ENCODE peak calls at places on chromosome 9, in seven cellular contexts. One of them, this sample, is unnamed.

GRCh38 chr9:4148215-4148561 is 151.7 kb downstream of the GLIS3 start:
- DNase-seq in CD4-positive, alpha-beta memory T cell: no peak
- DNase-seq in A549: no peak
- DNase-seq in K562: no peak
- DNase-seq in gastrocnemius medialis: no peak
- DNase-seq in OCI-LY7: no peak
- DNase-seq in IMR-90: no peak
- DNase-seq in this sample: no peak

GRCh38 chr9:133457233-133457632 is 2.5 kb upstream of the CACFD1 start:
- DNase-seq in CD4-positive, alpha-beta memory T cell: no peak
- DNase-seq in A549: no peak
- DNase-seq in K562: peak; percentile 61
- DNase-seq in gastrocnemius medialis: no peak
- DNase-seq in OCI-LY7: peak; percentile 32
- DNase-seq in IMR-90: no peak
- DNase-seq in this sample: no peak

GRCh38 chr9:118455259-118455658 is 751.1 kb downstream of the TLR4 start:
- DNase-seq in CD4-positive, alpha-beta memory T cell: no peak
- DNase-seq in A549: peak; percentile 23
- DNase-seq in K562: no peak
- DNase-seq in gastrocnemius medialis: no peak
- DNase-seq in OCI-LY7: no peak
- DNase-seq in IMR-90: no peak
- DNase-seq in this sample: no peak

GRCh38 chr9:134783699-134784039 is 96.9 kb upstream of the FCN2 start:
- DNase-seq in CD4-positive, alpha-beta memory T cell: no peak
- DNase-seq in A549: no peak
- DNase-seq in K562: no peak
- DNase-seq in gastrocnemius medialis: peak; percentile 50
- DNase-seq in OCI-LY7: no peak
- DNase-seq in IMR-90: no peak
- DNase-seq in this sample: no peak

GRCh38 chr9:17294822-17295624 is 160.2 kb downstream of the CNTLN start:
- DNase-seq in CD4-positive, alpha-beta memory T cell: no peak
- DNase-seq in A549: no peak
- DNase-seq in K562: no peak
- DNase-seq in gastrocnemius medialis: no peak
- DNase-seq in OCI-LY7: no peak
- DNase-seq in IMR-90: no peak
- DNase-seq in this sample: no peak

GRCh38 chr9:37602817-37603216 is 10.4 kb upstream of the TOMM5 start:
- DNase-seq in CD4-positive, alpha-beta memory T cell: no peak
- DNase-seq in A549: peak; percentile 16
- DNase-seq in K562: no peak
- DNase-seq in gastrocnemius medialis: peak; percentile 92
- DNase-seq in OCI-LY7: no peak
- DNase-seq in IMR-90: no peak
- DNase-seq in this sample: no peak

GRCh38 chr9:20651926-20652325 is 29.6 kb upstream of the MLLT3 start:
- DNase-seq in CD4-positive, alpha-beta memory T cell: no peak
- DNase-seq in A549: no peak
- DNase-seq in K562: no peak
- DNase-seq in gastrocnemius medialis: no peak
- DNase-seq in OCI-LY7: no peak
- DNase-seq in IMR-90: no peak
- DNase-seq in this sample: no peak

GRCh38 chr9:1202512-1203285 is 152.5 kb downstream of the DMRT2 start:
- DNase-seq in CD4-positive, alpha-beta memory T cell: no peak
- DNase-seq in A549: no peak
- DNase-seq in K562: no peak
- DNase-seq in gastrocnemius medialis: no peak
- DNase-seq in OCI-LY7: no peak
- DNase-seq in IMR-90: no peak
- DNase-seq in this sample: no peak

GRCh38 chr9:125889122-125889523 is 141.9 kb downstream of the PBX3 start:
- DNase-seq in CD4-positive, alpha-beta memory T cell: no peak
- DNase-seq in A549: no peak
- DNase-seq in K562: no peak
- DNase-seq in gastrocnemius medialis: no peak
- DNase-seq in OCI-LY7: no peak
- DNase-seq in IMR-90: peak; percentile 3
- DNase-seq in this sample: no peak

GRCh38 chr9:98575379-98576346 is 133.1 kb downstream of the GABBR2 start:
- DNase-seq in CD4-positive, alpha-beta memory T cell: no peak
- DNase-seq in A549: peak; percentile 12
- DNase-seq in K562: peak; percentile 91
- DNase-seq in gastrocnemius medialis: no peak
- DNase-seq in OCI-LY7: peak; percentile 29
- DNase-seq in IMR-90: peak; percentile 88
- DNase-seq in this sample: no peak

GRCh38 chr9:132548971-132549649 is 33.3 kb upstream of the BARHL1 start:
- DNase-seq in CD4-positive, alpha-beta memory T cell: no peak
- DNase-seq in A549: no peak
- DNase-seq in K562: no peak
- DNase-seq in gastrocnemius medialis: no peak
- DNase-seq in OCI-LY7: no peak
- DNase-seq in IMR-90: no peak
- DNase-seq in this sample: no peak

GRCh38 chr9:118533101-118533500 is 828.9 kb downstream of the TLR4 start:
- DNase-seq in CD4-positive, alpha-beta memory T cell: no peak
- DNase-seq in A549: no peak
- DNase-seq in K562: no peak
- DNase-seq in gastrocnemius medialis: no peak
- DNase-seq in OCI-LY7: no peak
- DNase-seq in IMR-90: no peak
- DNase-seq in this sample: no peak

GRCh38 chr9:71909887-71910601 is 949 bp downstream of the ABHD17B start:
- DNase-seq in CD4-positive, alpha-beta memory T cell: peak; percentile 17
- DNase-seq in A549: peak; percentile 35
- DNase-seq in K562: peak; percentile 29
- DNase-seq in gastrocnemius medialis: peak; percentile 47
- DNase-seq in OCI-LY7: peak; percentile 54
- DNase-seq in IMR-90: peak; percentile 20
- DNase-seq in this sample: no peak

GRCh38 chr9:71911061-71911907 is at the start of the genes ABHD17B and C9orf85:
- DNase-seq in CD4-positive, alpha-beta memory T cell: peak; percentile 97
- DNase-seq in A549: peak; percentile 99
- DNase-seq in K562: peak; percentile 93
- DNase-seq in gastrocnemius medialis: peak; percentile 99
- DNase-seq in OCI-LY7: peak; percentile 100
- DNase-seq in IMR-90: peak; percentile 99
- DNase-seq in this sample: peak; percentile 97

GRCh38 chr9:71911908-71912325 is 478 bp downstream of the C9orf85 start:
- DNase-seq in CD4-positive, alpha-beta memory T cell: no peak
- DNase-seq in A549: no peak
- DNase-seq in K562: no peak
- DNase-seq in gastrocnemius medialis: no peak
- DNase-seq in OCI-LY7: no peak
- DNase-seq in IMR-90: peak; percentile 28
- DNase-seq in this sample: no peak

GRCh38 chr9:71910602-71911060 is 362 bp downstream of the ABHD17B start:
- DNase-seq in CD4-positive, alpha-beta memory T cell: no peak
- DNase-seq in A549: no peak
- DNase-seq in K562: no peak
- DNase-seq in gastrocnemius medialis: no peak
- DNase-seq in OCI-LY7: peak; percentile 68
- DNase-seq in IMR-90: no peak
- DNase-seq in this sample: no peak
- H3K27ac ChIP-seq in CD4-positive, alpha-beta memory T cell: peak overlapping the region; percentile 74
- H3K27ac ChIP-seq in A549: peak overlapping the region; percentile 84
- H3K27ac ChIP-seq in K562: peak overlapping the region; percentile 90
- H3K27ac ChIP-seq in gastrocnemius medialis: peak overlapping the region; percentile 93
- H3K27ac ChIP-seq in OCI-LY7: peak overlapping the region; percentile 73
- H3K27ac ChIP-seq in IMR-90: peak overlapping the region; percentile 88
- H3K27ac ChIP-seq in this sample: peak overlapping the region; percentile 84

GRCh38 chr9:75452512-75452911 is 364.2 kb downstream of the OSTF1 start:
- DNase-seq in CD4-positive, alpha-beta memory T cell: no peak
- DNase-seq in A549: no peak
- DNase-seq in K562: no peak
- DNase-seq in gastrocnemius medialis: no peak
- DNase-seq in OCI-LY7: no peak
- DNase-seq in IMR-90: no peak
- DNase-seq in this sample: no peak
- H3K4me1 ChIP-seq in CD4-positive, alpha-beta memory T cell: no peaks in the 10 kb centered on the region
- H3K4me1 ChIP-seq in A549: no peaks in the 10 kb centered on the region
- H3K4me1 ChIP-seq in K562: no peaks in the 10 kb centered on the region
- H3K4me1 ChIP-seq in gastrocnemius medialis: peaks cover 9% of the 10 kb centered on the region
- H3K4me1 ChIP-seq in OCI-LY7: peaks cover 20% of the 10 kb centered on the region
- H3K4me1 ChIP-seq in IMR-90: no peaks in the 10 kb centered on the region
- H3K4me1 ChIP-seq in this sample: peaks cover 18% of the 10 kb centered on the region

DNA sequence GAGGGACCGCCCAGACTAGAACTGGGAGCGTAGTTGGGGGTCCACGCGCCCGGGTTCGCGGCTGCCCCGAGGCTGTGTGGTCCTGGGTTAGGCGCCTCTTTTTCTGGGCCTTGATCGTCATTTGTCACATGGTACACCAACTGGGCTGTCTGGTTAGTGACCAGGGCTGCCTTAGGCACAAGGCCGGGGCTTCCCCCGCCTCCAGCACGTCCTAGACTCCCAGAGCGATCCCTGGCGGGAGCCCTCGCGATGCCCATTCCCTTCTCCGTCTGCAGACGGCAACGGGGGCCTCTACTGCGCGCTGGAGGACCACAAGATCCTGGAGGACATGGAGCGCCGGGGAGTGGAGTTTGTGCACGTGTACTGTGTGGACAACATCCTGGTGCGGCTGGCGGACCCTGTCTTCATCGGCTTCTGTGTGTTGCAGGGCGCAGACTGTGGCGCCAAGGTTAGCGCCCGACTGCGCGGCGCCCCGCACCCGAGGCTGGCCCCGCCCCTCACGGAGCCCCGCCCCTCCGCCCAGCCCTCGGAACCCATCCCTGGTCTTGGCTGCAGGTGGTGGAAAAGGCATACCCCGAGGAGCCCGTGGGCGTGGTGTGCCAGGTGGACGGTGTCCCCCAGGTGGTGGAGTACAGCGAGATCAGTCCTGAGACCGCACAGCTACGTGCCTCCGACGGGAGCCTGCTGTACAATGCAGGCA is 1.5 kb downstream of the UAP1L1 start:
- DNase-seq in CD4-positive, alpha-beta memory T cell: no peak
- DNase-seq in A549: no peak
- DNase-seq in K562: no peak
- DNase-seq in gastrocnemius medialis: no peak
- DNase-seq in OCI-LY7: no peak
- DNase-seq in IMR-90: no peak
- DNase-seq in this sample: no peak
- H3K4me3 ChIP-seq in CD4-positive, alpha-beta memory T cell: no peak overlapping the region
- H3K4me3 ChIP-seq in A549: no peak overlapping the region
- H3K4me3 ChIP-seq in K562: no peak overlapping the region
- H3K4me3 ChIP-seq in gastrocnemius medialis: no peak overlapping the region
- H3K4me3 ChIP-seq in OCI-LY7: no peak overlapping the region
- H3K4me3 ChIP-seq in IMR-90: peak overlapping the region; percentile 99
- H3K4me3 ChIP-seq in this sample: peak overlapping the region; percentile 80

GRCh38 chr9:68872026-68872501 is 141.8 kb downstream of the PRKACG start:
- DNase-seq in CD4-positive, alpha-beta memory T cell: no peak
- DNase-seq in A549: no peak
- DNase-seq in K562: no peak
- DNase-seq in gastrocnemius medialis: no peak
- DNase-seq in OCI-LY7: no peak
- DNase-seq in IMR-90: no peak
- DNase-seq in this sample: no peak
- H3K27ac ChIP-seq in CD4-positive, alpha-beta memory T cell: no peak overlapping the region
- H3K27ac ChIP-seq in A549: no peak overlapping the region
- H3K27ac ChIP-seq in K562: no peak overlapping the region
- H3K27ac ChIP-seq in gastrocnemius medialis: no peak overlapping the region
- H3K27ac ChIP-seq in OCI-LY7: no peak overlapping the region
- H3K27ac ChIP-seq in IMR-90: no peak overlapping the region
- H3K27ac ChIP-seq in this sample: no peak overlapping the region

GRCh38 chr9:127574089-127574921 is 37.8 kb upstream of the STXBP1 start:
- DNase-seq in CD4-positive, alpha-beta memory T cell: no peak
- DNase-seq in A549: peak; percentile 76
- DNase-seq in K562: no peak
- DNase-seq in gastrocnemius medialis: no peak
- DNase-seq in OCI-LY7: no peak
- DNase-seq in IMR-90: no peak
- DNase-seq in this sample: peak; percentile 56

GRCh38 chr9:127575875-127576778 is 36.0 kb upstream of the STXBP1 start:
- DNase-seq in CD4-positive, alpha-beta memory T cell: no peak
- DNase-seq in A549: peak; percentile 53
- DNase-seq in K562: no peak
- DNase-seq in gastrocnemius medialis: no peak
- DNase-seq in OCI-LY7: no peak
- DNase-seq in IMR-90: no peak
- DNase-seq in this sample: no peak

GRCh38 chr9:127569819-127570401 is 42.2 kb upstream of the STXBP1 start:
- DNase-seq in CD4-positive, alpha-beta memory T cell: peak; percentile 58
- DNase-seq in A549: peak; percentile 69
- DNase-seq in K562: no peak
- DNase-seq in gastrocnemius medialis: no peak
- DNase-seq in OCI-LY7: peak; percentile 67
- DNase-seq in IMR-90: peak; percentile 44
- DNase-seq in this sample: no peak

GRCh38 chr9:127570533-127571111 is 41.5 kb upstream of the STXBP1 start:
- DNase-seq in CD4-positive, alpha-beta memory T cell: no peak
- DNase-seq in A549: no peak
- DNase-seq in K562: no peak
- DNase-seq in gastrocnemius medialis: no peak
- DNase-seq in OCI-LY7: no peak
- DNase-seq in IMR-90: no peak
- DNase-seq in this sample: no peak

GRCh38 chr9:127572961-127573727 is 38.9 kb upstream of the STXBP1 start:
- DNase-seq in CD4-positive, alpha-beta memory T cell: no peak
- DNase-seq in A549: peak; percentile 64
- DNase-seq in K562: no peak
- DNase-seq in gastrocnemius medialis: no peak
- DNase-seq in OCI-LY7: no peak
- DNase-seq in IMR-90: peak; percentile 85
- DNase-seq in this sample: no peak
- H3K4me1 ChIP-seq in CD4-positive, alpha-beta memory T cell: peaks cover 17% of the 10 kb centered on the region
- H3K4me1 ChIP-seq in A549: peaks cover 86% of the 10 kb centered on the region
- H3K4me1 ChIP-seq in K562: peaks cover 16% of the 10 kb centered on the region
- H3K4me1 ChIP-seq in gastrocnemius medialis: peaks cover 14% of the 10 kb centered on the region
- H3K4me1 ChIP-seq in OCI-LY7: peaks cover 24% of the 10 kb centered on the region
- H3K4me1 ChIP-seq in IMR-90: peaks cover 47% of the 10 kb centered on the region
- H3K4me1 ChIP-seq in this sample: peaks cover 31% of the 10 kb centered on the region